ENCODE peak calls at places on chromosome 6, in seven cellular contexts. A is stomach, S is sigmoid colon, B is H1, X is A549, R is transverse colon, P is HepG2. O is an unnamed sample.

GRCh38 chr6:165325609-165326008 is 16.2 kb upstream of the C6orf118 start:
- DNase-seq in P (no peak), A (no peak), R (no peak), X (no peak), B (no peak), S (no peak), O (no peak)

GRCh38 chr6:112575309-112575834 is 228.2 kb downstream of the RFPL4B start:
- DNase-seq in P (no peak), R (no peak), B (no peak), S (no peak), A (no peak), X (no peak), O (no peak)

GRCh38 chr6:50602191-50602810 is 111.0 kb upstream of the TFAP2D start:
- DNase-seq in R (no peak), B (no peak), S (no peak), P (peak; percentile 41), X (no peak), A (no peak), O (no peak)

GRCh38 chr6:130585587-130585986 is 219.8 kb downstream of the TMEM200A start:
- DNase-seq in R (no peak), S (no peak), P (no peak), X (no peak), A (no peak), B (no peak), O (no peak)

GRCh38 chr6:137873273-137873762 is 6.3 kb downstream of the TNFAIP3 start:
- DNase-seq in B (no peak), R (peak; percentile 86), A (peak; percentile 78), P (peak; percentile 99), S (peak; percentile 93), X (peak; percentile 72), O (peak; percentile 67)

GRCh38 chr6:148959008-148959407 is 212.2 kb downstream of the UST start:
- DNase-seq in X (no peak), P (no peak), B (no peak), R (no peak), S (no peak), A (no peak), O (no peak)

GRCh38 chr6:132122871-132123270 is 171.7 kb upstream of the CCN2 start:
- DNase-seq in A (no peak), X (no peak), R (no peak), S (no peak), P (peak; percentile 38), B (no peak), O (no peak)

GRCh38 chr6:47004458-47004857 is 37.7 kb downstream of the ADGRF1 start:
- DNase-seq in S (no peak), X (no peak), A (no peak), P (no peak), R (no peak), B (no peak), O (no peak)

GRCh38 chr6:33869826-33870423 is 66.1 kb upstream of the MLN start:
- DNase-seq in R (no peak), X (no peak), P (no peak), B (no peak), S (no peak), A (no peak), O (no peak)

GRCh38 chr6:157761926-157762325 is 61.1 kb upstream of the SNX9 start:
- DNase-seq in A (no peak), X (no peak), S (no peak), B (no peak), P (no peak), R (no peak), O (no peak)

GRCh38 chr6:45678063-45678620 is 300.4 kb upstream of the SUPT3H start:
- DNase-seq in X (no peak), S (no peak), A (no peak), B (no peak), R (no peak), P (no peak), O (no peak)

GRCh38 chr6:168626046-168626445 is 185.1 kb downstream of the SMOC2 start:
- DNase-seq in S (peak; percentile 40), P (no peak), B (no peak), X (no peak), A (no peak), R (no peak), O (no peak)
- H3K27ac ChIP-seq in S (no peak overlapping the region), P (no peak overlapping the region), B (no peak overlapping the region), X (no peak overlapping the region), A (no peak overlapping the region), R (no peak overlapping the region), O (no peak overlapping the region)

GRCh38 chr6:6764764-6765434 is 176.4 kb downstream of the LY86 start:
- DNase-seq in P (no peak), S (no peak), X (no peak), R (no peak), A (no peak), B (no peak), O (no peak)
- TF ChIP-seq EP300 in P (no peak), S (no peak), X (no peak), R (no peak), A (no peak), B (no peak), O (no peak)

GRCh38 chr6:136784271-136784664 is 8.0 kb downstream of the MAP3K5 start:
- DNase-seq in S (no peak), R (no peak), X (no peak), P (no peak), B (no peak), A (no peak), O (no peak)

GRCh38 chr6:136783495-136784270 is 8.6 kb downstream of the MAP3K5 start:
- DNase-seq in B (no peak), X (no peak), A (no peak), R (no peak), P (no peak), S (no peak), O (no peak)

GRCh38 chr6:136786708-136787107 is 5.6 kb downstream of the MAP3K5 start:
- DNase-seq in B (no peak), P (no peak), A (no peak), R (no peak), S (no peak), X (no peak), O (no peak)

GRCh38 chr6:136783021-136783420 is 9.3 kb downstream of the MAP3K5 start:
- DNase-seq in P (no peak), B (no peak), R (no peak), A (no peak), X (no peak), S (no peak), O (no peak)

DNA sequence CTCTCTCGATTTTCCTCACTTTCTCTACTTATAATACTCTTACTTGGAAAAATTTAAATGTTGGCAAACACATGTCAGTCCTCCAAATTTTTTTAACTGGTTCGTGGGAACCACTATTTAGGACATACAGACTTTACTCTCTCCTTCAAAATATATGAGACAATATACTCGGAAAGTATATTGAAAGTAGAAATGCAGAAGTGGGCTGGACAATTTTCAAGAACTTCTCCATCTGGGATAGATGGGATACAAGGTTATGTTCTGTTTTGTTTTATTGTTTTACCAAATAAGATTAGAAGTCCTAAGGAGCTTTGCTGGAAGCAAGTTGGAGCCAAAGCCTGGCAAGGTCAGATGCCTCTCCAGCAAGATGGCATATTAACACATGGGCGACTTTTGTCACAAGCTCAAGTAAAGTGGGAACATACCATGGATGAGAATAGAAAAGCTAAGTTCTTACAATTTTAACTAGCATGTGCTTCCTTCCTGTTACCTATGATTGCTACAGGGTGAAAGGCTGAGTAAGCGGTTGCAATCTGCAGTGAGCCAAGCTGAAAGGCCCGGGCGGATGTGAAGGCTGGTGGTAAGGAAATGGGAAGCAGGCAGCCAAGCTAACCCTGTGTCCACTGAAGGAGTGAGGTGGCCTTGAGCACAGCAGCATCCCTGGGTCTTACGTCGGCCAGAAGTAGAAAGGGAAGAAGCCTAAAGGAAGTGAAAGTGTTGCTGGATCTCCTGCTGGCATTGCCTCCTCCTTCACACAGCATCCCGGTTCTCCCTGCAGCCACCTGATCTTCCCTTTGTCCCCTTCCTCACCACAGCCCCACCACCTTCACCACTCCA is 7.1 kb downstream of the MAP3K5 start:
- DNase-seq in P (no peak), R (peak; percentile 69), X (no peak), S (peak; percentile 78), A (peak; percentile 61), B (no peak), O (peak; percentile 66)
- H3K4me1 ChIP-seq in P (no peaks in the 10 kb centered on the region), R (peaks cover 56% of the 10 kb centered on the region), X (peaks cover 12% of the 10 kb centered on the region), S (peaks cover 13% of the 10 kb centered on the region), A (peaks cover 99% of the 10 kb centered on the region), B (no peaks in the 10 kb centered on the region), O (peaks cover 35% of the 10 kb centered on the region)

DNA sequence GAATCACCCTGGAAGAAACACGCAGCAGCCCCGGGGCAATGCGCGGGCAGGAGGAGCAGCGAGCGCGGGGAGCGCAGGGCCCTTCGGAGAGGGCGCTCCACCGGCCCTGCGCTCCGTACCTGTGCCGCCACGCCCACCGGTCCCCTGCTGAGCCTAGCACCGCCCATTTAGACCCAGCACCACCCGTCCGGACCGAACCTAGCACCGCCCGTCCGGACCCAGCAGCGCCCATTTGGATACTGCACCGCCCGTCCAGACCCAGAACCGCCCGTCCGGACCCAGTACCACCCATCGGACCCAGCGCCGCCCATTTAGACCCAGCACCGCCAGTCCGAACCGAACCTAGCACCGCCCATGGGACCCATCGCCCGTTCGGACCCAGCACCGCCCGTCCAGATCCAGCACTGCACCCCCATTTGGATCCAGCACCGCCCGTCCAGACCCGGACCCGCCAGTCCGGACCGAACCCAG is 917 bp upstream of the AFDN start:
- DNase-seq in X (peak; percentile 56), A (peak; percentile 84), S (peak; percentile 75), R (peak; percentile 85), P (peak; percentile 52), B (peak; percentile 41), O (peak; percentile 41)
- H3K27ac ChIP-seq in X (peak overlapping the region; percentile 86), A (peak overlapping the region; percentile 67), S (peak overlapping the region; percentile 66), R (peak overlapping the region; percentile 83), P (peak overlapping the region; percentile 63), B (peak overlapping the region; percentile 55), O (no peak overlapping the region)

DNA sequence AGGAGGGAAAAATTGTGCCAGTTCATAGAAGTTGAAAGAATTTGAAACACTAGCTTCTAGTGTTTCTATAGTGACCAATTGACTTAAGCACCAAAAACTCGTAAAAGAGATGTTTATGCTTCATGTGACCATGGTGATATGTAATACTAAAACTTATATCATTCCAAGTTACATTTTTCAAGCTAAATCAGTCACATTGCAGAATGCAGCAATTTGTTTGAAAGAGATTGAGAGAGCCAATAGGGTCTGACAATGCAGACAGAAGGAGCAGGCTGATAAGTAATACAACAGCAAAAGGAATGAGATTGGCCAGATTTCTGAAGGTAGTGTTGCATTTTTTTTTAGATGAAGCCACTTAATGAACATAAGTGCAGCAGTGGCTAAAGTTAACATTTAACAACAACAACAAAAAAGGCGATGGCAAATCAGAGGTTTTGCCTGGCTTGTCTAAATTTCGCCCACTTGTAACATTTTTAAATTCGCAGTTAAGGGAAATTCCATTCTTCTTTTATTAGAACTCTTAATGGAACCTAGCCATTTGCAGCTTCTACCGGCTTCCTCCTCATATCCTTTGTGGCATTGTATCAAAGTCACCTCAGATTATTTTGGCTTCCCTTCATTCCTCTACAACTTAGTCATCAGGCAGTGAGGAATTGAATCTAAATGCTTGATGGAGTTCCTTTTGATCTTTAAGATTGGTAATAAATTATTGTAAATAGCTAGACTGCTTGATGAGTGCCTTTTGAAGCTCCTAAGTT is 484.0 kb upstream of the SOX4 start:
- DNase-seq in A (no peak), P (peak; percentile 33), B (no peak), R (no peak), X (peak; percentile 5), S (no peak), O (no peak)
- TF ChIP-seq EP300 in A (no peak), P (no peak), B (no peak), R (no peak), X (peak; percentile 35), S (no peak), O (no peak)

DNA sequence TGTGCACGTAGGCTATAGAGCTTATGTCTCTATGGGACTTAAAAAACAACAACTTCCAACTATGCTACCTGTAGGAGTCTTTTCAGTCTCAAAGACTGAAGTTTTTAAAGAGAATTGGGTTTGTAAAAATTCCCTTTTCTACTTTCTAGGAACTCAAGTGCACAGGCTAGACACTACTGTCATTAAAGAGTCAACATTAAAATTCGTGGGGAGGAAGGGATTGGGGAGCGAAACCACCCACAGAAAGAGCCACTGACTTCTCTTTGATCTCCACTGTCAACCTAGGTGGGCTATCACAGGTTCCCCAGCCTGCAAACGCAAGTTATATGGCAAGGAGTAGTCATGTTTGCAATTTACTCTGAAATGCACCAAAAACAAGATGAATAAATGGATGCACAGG is 37.7 kb downstream of the ADTRP start:
- DNase-seq in X (no peak), A (no peak), S (no peak), P (no peak), R (no peak), B (no peak), O (no peak)
- H3K4me1 ChIP-seq in X (no peaks in the 10 kb centered on the region), A (peaks cover 9% of the 10 kb centered on the region), S (no peaks in the 10 kb centered on the region), P (no peaks in the 10 kb centered on the region), R (peaks cover 14% of the 10 kb centered on the region), B (no peaks in the 10 kb centered on the region), O (peaks cover 9% of the 10 kb centered on the region)